ENCODE peak calls at places on chromosomes 6 and 20, in eight cellular contexts. K is PC-9; Q is GM13977; L is left colon; I is H54; W is CD4-positive, CD25-positive, alpha-beta regulatory T cell; B is endothelial cell; Z is HL-60. V is an unnamed sample.

GRCh38 chr6:22925920-22926587 is 356.7 kb downstream of the HDGFL1 start:
- DNase-seq in K (no peak), Q (no peak), L (no peak), I (no peak), W (no peak), B (no peak), Z (no peak), V (no peak)

GRCh38 chr6:143136647-143137046 is 76.0 kb downstream of the AIG1 start:
- DNase-seq in K (no peak), Q (no peak), L (no peak), I (no peak), W (no peak), B (no peak), Z (no peak), V (no peak)

GRCh38 chr20:2353231-2353630 is 27.5 kb upstream of the TGM6 start:
- DNase-seq in K (no peak), Q (no peak), L (no peak), I (no peak), W (no peak), B (no peak), Z (no peak), V (no peak)

GRCh38 chr20:58552366-58552934 is 37.3 kb upstream of the APCDD1L start:
- DNase-seq in K (peak; percentile 35), Q (no peak), L (no peak), I (no peak), W (no peak), B (no peak), Z (no peak), V (no peak)

GRCh38 chr6:27608916-27609883 is 136.3 kb upstream of the ZNF184 start:
- DNase-seq in K (peak; percentile 71), Q (no peak), L (no peak), I (no peak), W (no peak), B (peak; percentile 58), Z (no peak), V (no peak)

GRCh38 chr6:81894788-81895221 is 142.3 kb upstream of the TENT5A start:
- DNase-seq in K (no peak), Q (no peak), L (peak; percentile 25), I (no peak), W (no peak), B (no peak), Z (no peak), V (no peak)

GRCh38 chr20:63544958-63545516 is 2.5 kb downstream of the SRMS start:
- DNase-seq in K (peak; percentile 95), Q (no peak), L (peak; percentile 94), I (peak; percentile 99), W (no peak), B (no peak), Z (no peak), V (no peak)

GRCh38 chr6:129766959-129767728 is 57.2 kb upstream of the ARHGAP18 start:
- DNase-seq in K (peak; percentile 61), Q (peak; percentile 26), L (peak; percentile 28), I (no peak), W (peak; percentile 21), B (peak; percentile 46), Z (peak; percentile 48), V (no peak)

V was measured in gastrocnemius medialis.